ENCODE peak calls at places on chromosomes 13 and 19, in six cellular contexts. R is WTC11; G is progenitor cell of endocrine pancreas; S is stimulated activated CD4-positive, alpha-beta T cell treated with anti-CD3 and anti-CD28 coated beads, Interleukin-2, amount 100 ng/mL, for 48 hours; P is anterior cingulate cortex; M is HFFc6. U is an unnamed sample.

GRCh38 chr13:114118086-114118762 is 14.2 kb downstream of the RASA3 start:
- DNase-seq in M (peak; percentile 68), P (no peak), R (peak; percentile 5), G (no peak), S (no peak), U (no peak)

GRCh38 chr19:33405491-33406461 is 32.3 kb downstream of the CEBPG start:
- DNase-seq in S (no peak), G (no peak), R (no peak), M (no peak), P (peak; percentile 76), U (no peak)

GRCh38 chr19:3745363-3746045 is 16.0 kb downstream of the APBA3 start:
- DNase-seq in P (no peak), R (no peak), G (no peak), M (no peak), S (no peak), U (no peak)

GRCh38 chr19:18357442-18358264 is 17.3 kb downstream of the PGPEP1 start:
- DNase-seq in P (no peak), G (no peak), R (no peak), S (no peak), M (no peak), U (no peak)

GRCh38 chr13:78659450-78660110 is 625 bp upstream of the OBI1 start:
- DNase-seq in S (no peak), P (no peak), M (no peak), G (no peak), R (no peak), U (no peak)

GRCh38 chr19:44847144-44848035 is 1.3 kb downstream of the NECTIN2 start:
- DNase-seq in G (peak; percentile 65), P (peak; percentile 35), S (no peak), R (peak; percentile 74), M (peak; percentile 44), U (peak; percentile 69)

GRCh38 chr19:17967258-17968051 is 548 bp downstream of the KCNN1 start:
- DNase-seq in P (no peak), G (no peak), S (no peak), M (no peak), R (no peak), U (no peak)

GRCh38 chr13:113093580-113094409 is 11.8 kb upstream of the F7 start:
- DNase-seq in P (no peak), G (no peak), S (no peak), R (no peak), M (no peak), U (no peak)

GRCh38 chr13:44024496-44025155 is 144.9 kb downstream of the LACC1 start:
- DNase-seq in S (no peak), R (no peak), M (no peak), P (no peak), G (no peak), U (no peak)

GRCh38 chr19:12574036-12574435 is 22.8 kb upstream of the ZNF564 start:
- DNase-seq in G (no peak), P (no peak), R (no peak), S (no peak), M (no peak), U (no peak)

GRCh38 chr19:351976-352625 is 7.5 kb upstream of the MIER2 start:
- DNase-seq in S (no peak), P (no peak), R (no peak), M (no peak), G (no peak), U (no peak)

GRCh38 chr13:44819245-44819644 is 170.0 kb downstream of the NUFIP1 start:
- DNase-seq in G (no peak), R (no peak), S (no peak), M (peak; percentile 66), P (no peak), U (no peak)

GRCh38 chr13:26861951-26862350 is 101.4 kb upstream of the GPR12 start:
- DNase-seq in R (no peak), S (no peak), G (no peak), M (no peak), P (no peak), U (no peak)

GRCh38 chr13:97367016-97367415 is 67.0 kb upstream of the RAP2A start:
- DNase-seq in M (peak; percentile 67), G (no peak), S (no peak), P (peak; percentile 52), R (no peak), U (no peak)

GRCh38 chr13:32045963-32046785 is 14.6 kb downstream of the FRY start:
- DNase-seq in S (no peak), M (no peak), P (peak; percentile 25), G (no peak), R (no peak), U (peak; percentile 39)

GRCh38 chr13:98706446-98707110 is 45.9 kb downstream of the SLC15A1 start:
- DNase-seq in G (no peak), R (no peak), P (no peak), M (no peak), S (no peak), U (no peak)

GRCh38 chr13:46603165-46603603 is 50.2 kb downstream of the LRCH1 start:
- DNase-seq in G (no peak), P (no peak), M (peak; percentile 3), R (no peak), S (no peak), U (no peak)

GRCh38 chr13:100517706-100518105 is 70.9 kb downstream of the GGACT start:
- DNase-seq in S (no peak), R (no peak), G (no peak), P (no peak), M (no peak), U (no peak)

GRCh38 chr13:109509154-109509905 is 277.1 kb downstream of the IRS2 start:
- DNase-seq in P (no peak), G (no peak), S (no peak), R (no peak), M (peak; percentile 55), U (no peak)

GRCh38 chr13:52459668-52460067 is 4.4 kb downstream of the CKAP2 start:
- DNase-seq in G (no peak), P (no peak), R (no peak), S (no peak), M (peak; percentile 60), U (no peak)

GRCh38 chr19:13835791-13836723 is 40.8 kb downstream of the ZSWIM4 start:
- DNase-seq in G (no peak), S (no peak), P (no peak), R (no peak), M (peak; percentile 43), U (peak; percentile 85)

GRCh38 chr13:20767309-20767943 is 6.3 kb downstream of the EEF1AKMT1 start:
- DNase-seq in G (no peak), R (no peak), S (no peak), P (no peak), M (no peak), U (no peak)

GRCh38 chr19:1232231-1232637 is 5.6 kb downstream of the CBARP start:
- DNase-seq in G (no peak), R (no peak), M (no peak), P (no peak), S (no peak), U (no peak)

GRCh38 chr13:114126789-114127472 is 5.5 kb downstream of the RASA3 start:
- DNase-seq in G (no peak), R (no peak), P (no peak), S (no peak), M (no peak), U (no peak)

GRCh38 chr19:6891761-6892385 is 4.5 kb downstream of the ADGRE1 start:
- DNase-seq in M (no peak), R (no peak), S (no peak), G (no peak), P (no peak), U (peak; percentile 68)

GRCh38 chr13:27079421-27079958 is 92.1 kb downstream of the USP12 start:
- DNase-seq in S (no peak), P (no peak), R (peak; percentile 52), M (peak; percentile 85), G (no peak), U (no peak)

GRCh38 chr19:33248104-33248503 is 22.5 kb upstream of the SLC7A10 start:
- DNase-seq in G (no peak), R (no peak), P (no peak), S (no peak), M (no peak), U (no peak)

GRCh38 chr13:45258339-45258685 is 57.5 kb upstream of the KCTD4 start:
- DNase-seq in M (no peak), G (no peak), P (no peak), R (no peak), S (no peak), U (no peak)

GRCh38 chr19:30567535-30568232 is 195.5 kb downstream of the ZNF536 start:
- DNase-seq in G (no peak), M (no peak), P (no peak), S (no peak), R (no peak), U (no peak)

GRCh38 chr13:23159205-23159586 is 21.6 kb upstream of the SGCG start:
- DNase-seq in R (peak; percentile 85), P (no peak), G (peak; percentile 32), M (peak; percentile 3), S (peak; percentile 13), U (no peak)

GRCh38 chr19:43768273-43769050 is 12.3 kb downstream of the KCNN4 start:
- DNase-seq in R (no peak), P (no peak), G (no peak), M (no peak), S (no peak), U (no peak)

GRCh38 chr13:43905435-43906031 is 25.8 kb downstream of the LACC1 start:
- DNase-seq in R (no peak), S (peak; percentile 18), M (peak; percentile 60), G (no peak), P (no peak), U (peak; percentile 5)

GRCh38 chr19:47542030-47542475 is 27.2 kb upstream of the NAPA start:
- DNase-seq in G (no peak), P (no peak), M (no peak), R (no peak), S (no peak), U (no peak)

GRCh38 chr19:49347835-49348234 is 12.6 kb downstream of the CD37 start:
- DNase-seq in M (peak; percentile 68), G (no peak), P (no peak), R (peak; percentile 51), S (no peak), U (no peak)

GRCh38 chr19:5578094-5578846 is 10.5 kb upstream of the TINCR start:
- DNase-seq in M (peak; percentile 9), P (no peak), R (peak; percentile 88), S (peak; percentile 73), G (peak; percentile 79), U (peak; percentile 27)

GRCh38 chr19:11078893-11079292 is 10.4 kb upstream of the LDLR start:
- DNase-seq in R (no peak), G (no peak), S (no peak), P (no peak), M (no peak), U (no peak)

GRCh38 chr19:55041627-55042343 is 3.7 kb upstream of the GP6 start:
- DNase-seq in P (no peak), M (no peak), R (no peak), S (peak; percentile 9), G (no peak), U (peak; percentile 96)